ENCODE peak calls at places on chromosome 19, in four cellular contexts. One of them, this sample, is unnamed.

GRCh38 chr19:33727331-33728028 is 69.2 kb upstream of the KCTD15 start:
- DNase-seq in neural progenitor cell: no peak
- DNase-seq in psoas muscle: no peak
- DNase-seq in GM23338: no peak
- DNase-seq in this sample: no peak

GRCh38 chr19:13953021-13953531 is 767 bp downstream of the DCAF15 start:
- DNase-seq in neural progenitor cell: peak; percentile 63
- DNase-seq in psoas muscle: no peak
- DNase-seq in GM23338: peak; percentile 46
- DNase-seq in this sample: no peak

GRCh38 chr19:2613507-2614295 is 88.8 kb downstream of the GNG7 start:
- DNase-seq in neural progenitor cell: peak; percentile 57
- DNase-seq in psoas muscle: no peak
- DNase-seq in GM23338: peak; percentile 83
- DNase-seq in this sample: no peak

GRCh38 chr19:30666301-30666803 is 294.2 kb downstream of the ZNF536 start:
- DNase-seq in neural progenitor cell: peak; percentile 80
- DNase-seq in psoas muscle: peak; percentile 42
- DNase-seq in GM23338: peak; percentile 82
- DNase-seq in this sample: no peak

GRCh38 chr19:10230155-10230903 is 802 bp downstream of the S1PR2 start:
- DNase-seq in neural progenitor cell: peak; percentile 84
- DNase-seq in psoas muscle: peak; percentile 56
- DNase-seq in GM23338: peak; percentile 87
- DNase-seq in this sample: no peak

GRCh38 chr19:31110331-31110730 is 238.9 kb downstream of the TSHZ3 start:
- DNase-seq in neural progenitor cell: peak; percentile 61
- DNase-seq in psoas muscle: no peak
- DNase-seq in GM23338: peak; percentile 34
- DNase-seq in this sample: no peak

GRCh38 chr19:22733691-22734090 is 50.3 kb downstream of the ZNF99 start:
- DNase-seq in neural progenitor cell: no peak
- DNase-seq in psoas muscle: no peak
- DNase-seq in GM23338: no peak
- DNase-seq in this sample: no peak

GRCh38 chr19:56138069-56138468 is 3.0 kb upstream of the ZNF444 start:
- DNase-seq in neural progenitor cell: no peak
- DNase-seq in psoas muscle: no peak
- DNase-seq in GM23338: no peak
- DNase-seq in this sample: no peak

GRCh38 chr19:39424934-39425333 is 10.8 kb downstream of the RPS16 start:
- DNase-seq in neural progenitor cell: no peak
- DNase-seq in psoas muscle: no peak
- DNase-seq in GM23338: no peak
- DNase-seq in this sample: no peak

GRCh38 chr19:44313231-44313630 is 8.4 kb upstream of the ZNF235 start:
- DNase-seq in neural progenitor cell: no peak
- DNase-seq in psoas muscle: no peak
- DNase-seq in GM23338: no peak
- DNase-seq in this sample: no peak

GRCh38 chr19:39372047-39372802 is 18.7 kb downstream of the PAF1 start:
- DNase-seq in neural progenitor cell: no peak
- DNase-seq in psoas muscle: peak; percentile 84
- DNase-seq in GM23338: no peak
- DNase-seq in this sample: no peak

GRCh38 chr19:33660426-33661160 is 38.8 kb downstream of the CHST8 start:
- DNase-seq in neural progenitor cell: no peak
- DNase-seq in psoas muscle: no peak
- DNase-seq in GM23338: peak; percentile 40
- DNase-seq in this sample: no peak

GRCh38 chr19:43841990-43842389 is 14.9 kb downstream of the ZNF283 start:
- DNase-seq in neural progenitor cell: no peak
- DNase-seq in psoas muscle: no peak
- DNase-seq in GM23338: peak; percentile 38
- DNase-seq in this sample: no peak

GRCh38 chr19:3682741-3683404 is 17.4 kb downstream of the PIP5K1C start:
- DNase-seq in neural progenitor cell: peak; percentile 56
- DNase-seq in psoas muscle: no peak
- DNase-seq in GM23338: no peak
- DNase-seq in this sample: peak; percentile 32

GRCh38 chr19:2083174-2083854 is 12.8 kb downstream of the MOB3A start:
- DNase-seq in neural progenitor cell: no peak
- DNase-seq in psoas muscle: no peak
- DNase-seq in GM23338: no peak
- DNase-seq in this sample: no peak

GRCh38 chr19:10450853-10451609 is 30.7 kb downstream of the PDE4A start:
- DNase-seq in neural progenitor cell: peak; percentile 51
- DNase-seq in psoas muscle: no peak
- DNase-seq in GM23338: peak; percentile 95
- DNase-seq in this sample: no peak

GRCh38 chr19:3403489-3404323 is 37.3 kb downstream of the NFIC start:
- DNase-seq in neural progenitor cell: no peak
- DNase-seq in psoas muscle: peak; percentile 93
- DNase-seq in GM23338: peak; percentile 31
- DNase-seq in this sample: no peak

GRCh38 chr19:5357584-5357983 is 17.0 kb upstream of the PTPRS start:
- DNase-seq in neural progenitor cell: no peak
- DNase-seq in psoas muscle: no peak
- DNase-seq in GM23338: no peak
- DNase-seq in this sample: no peak

GRCh38 chr19:44747739-44748425 is 626 bp upstream of the BCL3 start:
- DNase-seq in neural progenitor cell: peak; percentile 17
- DNase-seq in psoas muscle: peak; percentile 80
- DNase-seq in GM23338: peak; percentile 71
- DNase-seq in this sample: peak; percentile 82

GRCh38 chr19:3284759-3285646 is 60.5 kb downstream of the CELF5 start:
- DNase-seq in neural progenitor cell: peak; percentile 97
- DNase-seq in psoas muscle: peak; percentile 40
- DNase-seq in GM23338: peak; percentile 99
- DNase-seq in this sample: peak; percentile 94

GRCh38 chr19:36573948-36574726 is 1.0 kb upstream of the ZNF529 start:
- DNase-seq in neural progenitor cell: no peak
- DNase-seq in psoas muscle: no peak
- DNase-seq in GM23338: peak; percentile 43
- DNase-seq in this sample: no peak

GRCh38 chr19:2683430-2683995 is 19.0 kb downstream of the GNG7 start:
- DNase-seq in neural progenitor cell: no peak
- DNase-seq in psoas muscle: no peak
- DNase-seq in GM23338: no peak
- DNase-seq in this sample: no peak

GRCh38 chr19:44570984-44571684 is 41.7 kb upstream of the CEACAM20 start:
- DNase-seq in neural progenitor cell: peak; percentile 86
- DNase-seq in psoas muscle: no peak
- DNase-seq in GM23338: peak; percentile 93
- DNase-seq in this sample: no peak

GRCh38 chr19:36201684-36202083 is 12.8 kb downstream of the ZNF565 start:
- DNase-seq in neural progenitor cell: no peak
- DNase-seq in psoas muscle: no peak
- DNase-seq in GM23338: no peak
- DNase-seq in this sample: no peak

GRCh38 chr19:28426902-28427232 is 786.1 kb downstream of the UQCRFS1 start:
- DNase-seq in neural progenitor cell: peak; percentile 16
- DNase-seq in psoas muscle: no peak
- DNase-seq in GM23338: no peak
- DNase-seq in this sample: no peak

GRCh38 chr19:33152178-33152577 is 20.3 kb downstream of the WDR88 start:
- DNase-seq in neural progenitor cell: no peak
- DNase-seq in psoas muscle: no peak
- DNase-seq in GM23338: no peak
- DNase-seq in this sample: no peak

GRCh38 chr19:4134351-4134750 is 10.4 kb upstream of the MAP2K2 start:
- DNase-seq in neural progenitor cell: no peak
- DNase-seq in psoas muscle: no peak
- DNase-seq in GM23338: no peak
- DNase-seq in this sample: no peak

GRCh38 chr19:57552432-57552831 is 7.2 kb downstream of the ZNF550 start:
- DNase-seq in neural progenitor cell: no peak
- DNase-seq in psoas muscle: no peak
- DNase-seq in GM23338: peak; percentile 21
- DNase-seq in this sample: no peak

GRCh38 chr19:33624586-33625153 is 2.9 kb downstream of the CHST8 start:
- DNase-seq in neural progenitor cell: no peak
- DNase-seq in psoas muscle: no peak
- DNase-seq in GM23338: no peak
- DNase-seq in this sample: no peak

GRCh38 chr19:16216744-16217670 is 19.3 kb downstream of the AP1M1 start:
- DNase-seq in neural progenitor cell: no peak
- DNase-seq in psoas muscle: no peak
- DNase-seq in GM23338: no peak
- DNase-seq in this sample: no peak

GRCh38 chr19:30686252-30686762 is 314.1 kb downstream of the ZNF536 start:
- DNase-seq in neural progenitor cell: no peak
- DNase-seq in psoas muscle: no peak
- DNase-seq in GM23338: peak; percentile 26
- DNase-seq in this sample: no peak

GRCh38 chr19:38684078-38684861 is 36.8 kb downstream of the ACTN4 start:
- DNase-seq in neural progenitor cell: no peak
- DNase-seq in psoas muscle: peak; percentile 80
- DNase-seq in GM23338: no peak
- DNase-seq in this sample: peak; percentile 98

DNA sequence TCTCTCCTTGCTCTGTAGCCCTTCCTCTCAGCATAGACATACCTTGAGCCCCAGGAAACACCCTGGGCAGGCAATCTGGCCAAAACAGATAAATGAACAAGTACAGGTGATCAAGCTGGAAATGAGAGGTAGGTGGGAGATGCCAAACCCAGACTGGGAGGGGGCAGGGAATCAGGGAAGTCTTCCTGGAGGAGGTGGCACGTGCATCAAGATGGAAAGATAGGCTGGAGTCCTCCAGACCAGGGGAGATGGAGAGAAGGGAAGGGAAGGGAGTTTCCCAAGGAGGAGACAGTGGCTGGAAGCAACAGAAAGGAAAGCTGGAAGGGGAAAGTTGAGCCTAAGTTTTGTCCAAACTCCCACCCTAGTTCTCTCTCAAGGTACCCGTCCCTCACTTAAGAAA is 1.7 kb upstream of the MUC16 start:
- DNase-seq in neural progenitor cell: no peak
- DNase-seq in psoas muscle: no peak
- DNase-seq in GM23338: no peak
- DNase-seq in this sample: no peak
- H3K36me3 ChIP-seq in neural progenitor cell: no peaks in the 10 kb centered on the region
- H3K36me3 ChIP-seq in psoas muscle: no peaks in the 10 kb centered on the region
- H3K36me3 ChIP-seq in GM23338: no peaks in the 10 kb centered on the region
- H3K36me3 ChIP-seq in this sample: no peaks in the 10 kb centered on the region

GRCh38 chr19:1069009-1069779 is 2.2 kb downstream of the ARHGAP45 start:
- DNase-seq in neural progenitor cell: no peak
- DNase-seq in psoas muscle: peak; percentile 67
- DNase-seq in GM23338: no peak
- DNase-seq in this sample: no peak

GRCh38 chr19:1072371-1073015 is 5.5 kb downstream of the ARHGAP45 start:
- DNase-seq in neural progenitor cell: no peak
- DNase-seq in psoas muscle: no peak
- DNase-seq in GM23338: no peak
- DNase-seq in this sample: no peak

GRCh38 chr19:1070931-1071791 is 4.2 kb downstream of the ARHGAP45 start:
- DNase-seq in neural progenitor cell: peak; percentile 74
- DNase-seq in psoas muscle: peak; percentile 17
- DNase-seq in GM23338: peak; percentile 80
- DNase-seq in this sample: no peak

GRCh38 chr19:1068111-1069001 is 1.4 kb downstream of the ARHGAP45 start:
- DNase-seq in neural progenitor cell: no peak
- DNase-seq in psoas muscle: peak; percentile 42
- DNase-seq in GM23338: no peak
- DNase-seq in this sample: peak; percentile 42

DNA sequence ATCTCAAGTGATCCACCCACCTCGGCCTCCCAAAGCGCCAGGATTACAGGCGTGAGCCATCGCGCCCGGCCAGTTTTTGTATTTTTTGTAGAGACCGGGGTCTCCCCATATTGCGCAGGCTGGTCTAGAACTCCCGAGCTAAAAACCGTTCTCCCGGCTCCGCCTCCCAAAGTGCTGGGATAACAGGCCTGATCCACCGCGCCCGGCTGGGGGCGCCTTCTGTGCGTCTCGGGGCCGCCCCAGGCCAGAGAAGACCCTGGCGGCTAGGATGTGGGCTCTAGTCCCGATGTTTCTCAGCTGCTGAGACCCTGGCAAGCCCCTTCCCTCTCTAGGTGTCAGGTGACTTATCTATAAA is 3.6 kb downstream of the ARHGAP45 start:
- DNase-seq in neural progenitor cell: peak; percentile 70
- DNase-seq in psoas muscle: no peak
- DNase-seq in GM23338: peak; percentile 86
- DNase-seq in this sample: no peak
- H3K4me1 ChIP-seq in neural progenitor cell: peaks cover 12% of the 10 kb centered on the region
- H3K4me1 ChIP-seq in psoas muscle: peaks cover 14% of the 10 kb centered on the region
- H3K4me1 ChIP-seq in GM23338: peaks cover 3% of the 10 kb centered on the region
- H3K4me1 ChIP-seq in this sample: peaks cover 11% of the 10 kb centered on the region

DNA sequence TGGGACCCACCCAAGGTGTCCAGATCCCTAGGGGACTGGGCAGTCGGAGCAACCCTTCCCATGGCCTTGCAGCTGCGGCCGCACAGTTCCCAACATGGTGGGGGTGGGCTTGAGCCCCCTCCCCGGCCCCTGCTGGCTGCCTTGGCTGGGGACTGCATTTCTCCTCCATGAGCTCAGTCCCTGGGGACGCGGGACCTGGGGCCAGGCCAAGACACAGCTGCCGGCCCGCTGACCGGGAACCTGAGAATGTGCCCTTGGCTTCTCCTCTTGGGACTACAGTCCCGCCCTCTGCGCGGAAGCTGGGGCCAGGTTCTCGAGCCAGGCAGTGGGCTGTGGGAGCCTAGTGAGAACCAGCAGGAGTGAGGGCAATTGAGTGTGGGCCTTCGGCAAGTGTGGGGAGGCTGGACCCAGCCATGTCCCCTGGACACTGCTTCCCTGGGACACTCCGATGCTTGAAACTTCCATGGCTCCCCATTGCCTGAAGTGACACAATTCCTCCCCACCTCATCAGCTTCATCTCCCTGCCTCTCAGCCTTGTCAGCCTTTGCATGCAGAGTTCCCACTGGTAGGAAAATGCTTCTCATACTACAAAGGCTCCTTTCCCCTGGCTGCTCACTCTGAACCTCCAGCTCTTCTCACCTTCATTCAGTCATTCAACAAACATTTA is 13.1 kb upstream of the NOTCH3 start:
- DNase-seq in neural progenitor cell: no peak
- DNase-seq in psoas muscle: peak; percentile 75
- DNase-seq in GM23338: peak; percentile 32
- DNase-seq in this sample: no peak
- H3K27ac ChIP-seq in neural progenitor cell: no peak overlapping the region
- H3K27ac ChIP-seq in psoas muscle: peak overlapping the region; percentile 46
- H3K27ac ChIP-seq in GM23338: no peak overlapping the region
- H3K27ac ChIP-seq in this sample: no peak overlapping the region

DNA sequence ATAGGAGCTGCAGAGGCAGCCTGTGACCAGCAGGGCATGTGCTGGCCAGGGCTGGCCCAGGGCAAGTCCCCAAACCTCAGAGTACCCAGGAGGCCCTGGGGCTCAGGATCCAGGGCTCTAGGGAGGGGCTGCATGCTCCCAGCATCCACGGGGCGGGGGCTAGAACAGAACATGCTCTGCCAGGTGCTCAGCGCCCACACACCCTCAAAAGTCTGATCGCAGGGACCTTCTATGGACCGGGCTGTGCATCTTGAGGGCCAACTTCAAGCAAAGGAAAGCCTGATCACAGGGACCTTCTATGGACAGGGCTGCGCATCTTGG is 33.5 kb downstream of the ELL start:
- DNase-seq in neural progenitor cell: no peak
- DNase-seq in psoas muscle: no peak
- DNase-seq in GM23338: no peak
- DNase-seq in this sample: peak; percentile 52
- H3K36me3 ChIP-seq in neural progenitor cell: no peaks in the 10 kb centered on the region
- H3K36me3 ChIP-seq in psoas muscle: no peaks in the 10 kb centered on the region
- H3K36me3 ChIP-seq in GM23338: no peaks in the 10 kb centered on the region
- H3K36me3 ChIP-seq in this sample: no peaks in the 10 kb centered on the region